ENCODE peak calls at places on chromosomes 7 and 10, in nine cellular contexts. P is amygdala; D is NB4; I is stimulated activated CD4-positive, alpha-beta T cell treated with anti-CD3 and anti-CD28 coated beads, Interleukin-2, amount 100 ng/mL, for 48 hours; V is LHCN-M2; E is ovary; H is foreskin fibroblast; L is activated T-cell treated with anti-CD3 and anti-CD28 coated beads, Interleukin-2, amount 50 U/mL, for 72 hours; X is NCI-H146. J is an unnamed sample.

GRCh38 chr10:119517235-119518141 is 25.0 kb downstream of the RGS10 start:
- DNase-seq in X (no peak), L (peak; percentile 80), E (no peak), D (peak; percentile 86), H (peak; percentile 29), V (peak; percentile 46), I (peak; percentile 53), P (no peak), J (peak; percentile 90)

GRCh38 chr7:96167424-96167823 is 154.5 kb downstream of the SLC25A13 start:
- DNase-seq in X (no peak), V (no peak), L (no peak), E (no peak), P (no peak), D (no peak), H (no peak), I (no peak), J (no peak)

GRCh38 chr7:129550673-129551360 is 48.5 kb downstream of the SMKR1 start:
- DNase-seq in V (no peak), P (no peak), D (no peak), I (no peak), X (no peak), E (no peak), L (no peak), H (peak; percentile 90), J (no peak)

GRCh38 chr10:52319926-52320325 is 5.8 kb downstream of the DKK1 start:
- DNase-seq in E (no peak), H (peak; percentile 49), L (no peak), D (no peak), V (no peak), I (no peak), P (no peak), X (no peak), J (no peak)

GRCh38 chr10:124646483-124647352 is 97.5 kb downstream of the FAM53B start:
- DNase-seq in E (peak; percentile 91), I (no peak), D (peak; percentile 53), V (peak; percentile 82), X (no peak), P (no peak), H (peak; percentile 91), L (no peak), J (no peak)

GRCh38 chr7:36598056-36598675 is 126.1 kb downstream of the AOAH start:
- DNase-seq in E (no peak), I (no peak), D (no peak), H (peak; percentile 17), X (no peak), V (no peak), P (no peak), L (no peak), J (no peak)

GRCh38 chr10:86651021-86651471 is 3.3 kb upstream of the OPN4 start:
- DNase-seq in D (no peak), X (peak; percentile 19), L (no peak), V (no peak), I (no peak), E (no peak), P (no peak), H (no peak), J (peak; percentile 74)

GRCh38 chr7:139035588-139036353 is at the start of gene ZC3HAV1L:
- DNase-seq in E (peak; percentile 85), L (peak; percentile 64), X (peak; percentile 93), I (peak; percentile 60), V (peak; percentile 66), P (no peak), H (peak; percentile 88), D (peak; percentile 89), J (peak; percentile 35)

GRCh38 chr7:41162612-41163011 is 540.3 kb downstream of the INHBA start:
- DNase-seq in L (no peak), E (no peak), D (no peak), H (peak; percentile 85), P (no peak), V (peak; percentile 67), X (no peak), I (no peak), J (no peak)

GRCh38 chr7:2029211-2029905 is 203.4 kb downstream of the MAD1L1 start:
- DNase-seq in H (no peak), L (no peak), P (no peak), V (no peak), I (no peak), X (no peak), E (no peak), D (no peak), J (no peak)

GRCh38 chr7:110307776-110308175 is 783.2 kb upstream of the LRRN3 start:
- DNase-seq in P (no peak), I (no peak), V (no peak), X (no peak), E (no peak), D (peak; percentile 25), H (peak; percentile 14), L (no peak), J (no peak)

GRCh38 chr10:126243976-126244375 is 144.3 kb downstream of the ADAM12 start:
- DNase-seq in V (peak; percentile 87), L (no peak), X (no peak), I (no peak), E (no peak), P (no peak), D (no peak), H (peak; percentile 81), J (no peak)

J was measured in lower leg skin.